ENCODE peak calls at places on chromosome 4, in eight cellular contexts. H, A, L, S, W, F, P and X are unnamed samples.

GRCh38 chr4:125319311-125319710 is 4.6 kb downstream of the FAT4 start:
- DNase-seq in H (no peak), A (no peak), L (no peak), S (no peak), W (no peak), F (no peak), P (no peak), X (no peak)

GRCh38 chr4:113499696-113500095 is 261.8 kb downstream of the CAMK2D start:
- DNase-seq in H (no peak), A (no peak), L (no peak), S (no peak), W (no peak), F (no peak), P (no peak), X (no peak)

GRCh38 chr4:56728512-56728911 is 47.4 kb upstream of the HOPX start:
- DNase-seq in H (peak; percentile 34), A (peak; percentile 42), L (peak; percentile 55), S (no peak), W (peak; percentile 77), F (no peak), P (peak; percentile 70), X (no peak)

GRCh38 chr4:124910327-124910726 is 197.8 kb upstream of the ANKRD50 start:
- DNase-seq in H (no peak), A (no peak), L (no peak), S (no peak), W (no peak), F (no peak), P (no peak), X (no peak)

GRCh38 chr4:56410247-56410646 is 23.0 kb upstream of the AASDH start:
- DNase-seq in H (peak; percentile 68), A (no peak), L (peak; percentile 72), S (no peak), W (peak; percentile 82), F (no peak), P (peak; percentile 78), X (no peak)

GRCh38 chr4:184817494-184818215 is 8.1 kb downstream of the ACSL1 start:
- DNase-seq in H (no peak), A (no peak), L (no peak), S (no peak), W (peak; percentile 37), F (peak; percentile 38), P (no peak), X (no peak)

GRCh38 chr4:83285022-83285387 is 407 bp upstream of the COQ2 start:
- DNase-seq in H (no peak), A (no peak), L (no peak), S (no peak), W (peak; percentile 55), F (peak; percentile 66), P (peak; percentile 33), X (no peak)

GRCh38 chr4:31360786-31361185 is 640.6 kb downstream of the PCDH7 start:
- DNase-seq in H (no peak), A (no peak), L (no peak), S (no peak), W (no peak), F (no peak), P (no peak), X (no peak)

GRCh38 chr4:17705107-17705506 is 76.3 kb downstream of the FAM184B start:
- DNase-seq in H (no peak), A (no peak), L (no peak), S (no peak), W (no peak), F (no peak), P (no peak), X (no peak)

GRCh38 chr4:94533405-94534223 is 81.9 kb downstream of the PDLIM5 start:
- DNase-seq in H (no peak), A (no peak), L (no peak), S (no peak), W (no peak), F (no peak), P (no peak), X (no peak)

GRCh38 chr4:161555689-161556660 is 607.8 kb downstream of the FSTL5 start:
- DNase-seq in H (no peak), A (no peak), L (no peak), S (no peak), W (no peak), F (no peak), P (no peak), X (no peak)

DNA sequence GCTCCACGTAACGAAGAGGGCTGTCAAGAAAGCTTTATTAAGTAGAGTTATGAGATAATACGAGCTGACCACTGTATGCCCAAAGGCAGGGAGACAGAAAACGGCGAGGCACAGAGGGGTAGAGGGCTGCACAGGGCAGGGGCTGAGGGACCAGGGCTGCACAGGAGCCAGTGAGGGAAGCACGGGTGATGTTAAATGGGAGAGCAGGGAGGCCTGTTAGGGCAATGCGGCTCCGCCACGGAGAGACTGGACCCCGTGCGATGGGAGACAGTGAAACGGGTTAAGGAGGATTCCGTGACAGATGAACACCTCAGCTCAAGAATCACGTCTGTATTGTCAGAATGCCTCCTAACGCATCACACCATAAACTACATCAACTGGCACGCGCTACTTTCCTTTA is 25.1 kb downstream of the FAT1 start:
- DNase-seq in H (no peak), A (no peak), L (no peak), S (no peak), W (no peak), F (no peak), P (no peak), X (no peak)
- H3K4me1 ChIP-seq in H (peaks cover 63% of the 10 kb centered on the region), A (peaks cover 74% of the 10 kb centered on the region), L (peaks cover 9% of the 10 kb centered on the region), S (peaks cover 23% of the 10 kb centered on the region), W (no peaks in the 10 kb centered on the region), F (no peaks in the 10 kb centered on the region), P (no peaks in the 10 kb centered on the region), X (peaks cover 9% of the 10 kb centered on the region)

DNA sequence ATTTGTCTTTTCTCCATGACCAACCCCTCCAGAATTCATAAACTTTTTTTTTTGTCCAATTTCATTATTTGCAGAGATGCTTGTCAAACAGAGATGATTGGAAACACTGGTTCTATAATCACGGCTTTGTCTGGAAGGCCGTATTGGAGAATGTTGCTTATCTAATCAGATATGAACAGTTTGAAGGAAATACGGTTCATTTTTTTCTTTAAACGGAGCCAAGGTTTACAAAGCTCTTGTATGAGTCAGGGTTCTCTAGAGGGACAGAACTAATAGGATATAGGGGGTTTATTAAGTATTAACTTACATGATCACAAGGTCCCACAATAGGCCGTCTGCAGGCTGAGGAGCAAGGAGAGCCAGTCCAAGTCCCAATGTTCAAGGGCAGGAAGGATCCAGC is 1415.8 kb downstream of the C4orf33 start:
- DNase-seq in H (no peak), A (no peak), L (no peak), S (no peak), W (no peak), F (no peak), P (no peak), X (no peak)
- H3K4me3 ChIP-seq in H (no peak overlapping the region), A (no peak overlapping the region), L (no peak overlapping the region), S (no peak overlapping the region), W (no peak overlapping the region), F (no peak overlapping the region), P (no peak overlapping the region), X (no peak overlapping the region)

GRCh38 chr4:110853242-110853641 is 230.4 kb upstream of the PITX2 start:
- DNase-seq in H (no peak), A (no peak), L (no peak), S (no peak), W (no peak), F (no peak), P (no peak), X (no peak)
- H3K4me1 ChIP-seq in H (peaks cover 13% of the 10 kb centered on the region), A (no peaks in the 10 kb centered on the region), L (no peaks in the 10 kb centered on the region), S (no peaks in the 10 kb centered on the region), W (no peaks in the 10 kb centered on the region), F (no peaks in the 10 kb centered on the region), P (no peaks in the 10 kb centered on the region), X (no peaks in the 10 kb centered on the region)

DNA sequence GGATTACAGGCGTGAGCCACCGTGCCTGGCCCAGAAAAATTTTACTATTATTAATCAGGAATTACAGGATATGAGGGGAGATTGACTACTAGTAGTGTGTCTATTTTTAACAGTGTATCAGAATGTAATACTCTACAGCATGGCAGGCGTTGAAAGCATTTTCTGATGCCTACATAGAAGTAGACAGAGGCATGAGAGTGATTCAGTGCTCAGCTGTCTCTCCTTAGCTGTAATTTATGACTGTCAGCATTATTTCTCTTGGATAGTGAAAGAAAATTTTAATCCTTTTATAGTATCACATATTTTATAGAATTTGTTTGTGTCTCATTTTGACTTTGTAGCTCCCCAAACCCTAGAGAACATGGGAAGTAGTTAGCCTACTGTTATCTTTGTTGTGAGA is 20.7 kb downstream of the ARHGAP24 start:
- DNase-seq in H (no peak), A (no peak), L (no peak), S (no peak), W (no peak), F (no peak), P (no peak), X (no peak)
- H3K4me3 ChIP-seq in H (no peak overlapping the region), A (peak overlapping the region; percentile 37), L (no peak overlapping the region), S (no peak overlapping the region), W (no peak overlapping the region), F (no peak overlapping the region), P (no peak overlapping the region), X (no peak overlapping the region)

GRCh38 chr4:1594871-1595788 is 89.0 kb downstream of the FAM53A start:
- DNase-seq in H (no peak), A (no peak), L (no peak), S (no peak), W (no peak), F (no peak), P (no peak), X (no peak)
- H3K4me1 ChIP-seq in H (no peaks in the 10 kb centered on the region), A (peaks cover 8% of the 10 kb centered on the region), L (no peaks in the 10 kb centered on the region), S (peaks cover 10% of the 10 kb centered on the region), W (no peaks in the 10 kb centered on the region), F (peaks cover 7% of the 10 kb centered on the region), P (no peaks in the 10 kb centered on the region), X (peaks cover 2% of the 10 kb centered on the region)